ENCODE peak calls at places on chromosomes 6 and 20, in seven cellular contexts. Q is IMR-90, C is adrenal gland, M is heart left ventricle, H is transverse colon, D is sigmoid colon, A is ovary. V is an unnamed sample.
A peak's percentile ranks its signal among the peaks of the same experiment; 100 is the strongest.

GRCh38 chr6:98957440-98957839 is 9.7 kb upstream of the FBXL4 start:
- DNase-seq in Q (peak; percentile 69), C (peak; percentile 48), M (no peak), H (peak; percentile 11), D (no peak), A (no peak), V (peak; percentile 81)

GRCh38 chr6:158703121-158703839 is 53.4 kb downstream of the SYTL3 start:
- DNase-seq in Q (no peak), C (no peak), M (peak; percentile 71), H (no peak), D (peak; percentile 54), A (no peak), V (peak; percentile 90)

GRCh38 chr20:31722388-31723281 is at the start of gene BCL2L1:
- DNase-seq in Q (peak; percentile 82), C (peak; percentile 90), M (peak; percentile 91), H (peak; percentile 85), D (peak; percentile 94), A (peak; percentile 79), V (peak; percentile 87)

GRCh38 chr6:3882865-3883264 is 33.7 kb downstream of the FAM50B start:
- DNase-seq in Q (peak; percentile 72), C (no peak), M (no peak), H (no peak), D (no peak), A (no peak), V (peak; percentile 82)

GRCh38 chr6:82040405-82041221 is 206.9 kb downstream of the IBTK start:
- DNase-seq in Q (peak; percentile 59), C (peak; percentile 40), M (peak; percentile 31), H (no peak), D (no peak), A (peak; percentile 63), V (no peak)

GRCh38 chr6:154738561-154738961 is 5.3 kb downstream of the SCAF8 start:
- DNase-seq in Q (peak; percentile 16), C (no peak), M (no peak), H (no peak), D (no peak), A (no peak), V (no peak)

GRCh38 chr20:56247954-56248782 is at the start of gene MC3R:
- DNase-seq in Q (peak; percentile 30), C (peak; percentile 73), M (peak; percentile 32), H (peak; percentile 38), D (no peak), A (peak; percentile 41), V (no peak)

GRCh38 chr20:33649201-33649631 is 12.9 kb upstream of the C20orf144 start:
- DNase-seq in Q (no peak), C (no peak), M (peak; percentile 56), H (no peak), D (peak; percentile 78), A (peak; percentile 69), V (peak; percentile 88)

GRCh38 chr20:38602185-38602581 is 574 bp downstream of the ARHGAP40 start:
- DNase-seq in Q (no peak), C (no peak), M (no peak), H (no peak), D (no peak), A (no peak), V (no peak)

GRCh38 chr6:3355358-3356055 is 96.8 kb downstream of the PSMG4 start:
- DNase-seq in Q (no peak), C (peak; percentile 75), M (peak; percentile 44), H (peak; percentile 46), D (peak; percentile 80), A (peak; percentile 63), V (peak; percentile 58)

GRCh38 chr6:41504526-41505021 is 41.6 kb upstream of the FOXP4 start:
- DNase-seq in Q (peak; percentile 23), C (no peak), M (no peak), H (no peak), D (no peak), A (peak; percentile 31), V (no peak)

GRCh38 chr20:59123011-59123676 is 40.5 kb upstream of the ZNF831 start:
- DNase-seq in Q (no peak), C (no peak), M (no peak), H (peak; percentile 21), D (no peak), A (no peak), V (no peak)

GRCh38 chr6:21808045-21808470 is 214.5 kb downstream of the SOX4 start:
- DNase-seq in Q (peak; percentile 78), C (peak; percentile 28), M (peak; percentile 49), H (no peak), D (no peak), A (peak; percentile 47), V (peak; percentile 74)

GRCh38 chr20:48212806-48213509 is 427.7 kb upstream of the SULF2 start:
- DNase-seq in Q (no peak), C (no peak), M (no peak), H (no peak), D (no peak), A (no peak), V (no peak)

GRCh38 chr6:139037490-139037889 is 8.9 kb downstream of the ABRACL start:
- DNase-seq in Q (peak; percentile 79), C (no peak), M (no peak), H (no peak), D (no peak), A (no peak), V (no peak)

GRCh38 chr6:56852249-56852606 is 102.7 kb upstream of the BEND6 start:
- DNase-seq in Q (no peak), C (no peak), M (no peak), H (no peak), D (no peak), A (no peak), V (no peak)

GRCh38 chr20:52242237-52243230 is 51.0 kb upstream of the ZFP64 start:
- DNase-seq in Q (peak; percentile 11), C (no peak), M (no peak), H (no peak), D (no peak), A (no peak), V (no peak)

GRCh38 chr6:52984247-52984646 is 10.8 kb downstream of the GSTA4 start:
- DNase-seq in Q (no peak), C (no peak), M (no peak), H (no peak), D (no peak), A (no peak), V (no peak)

GRCh38 chr6:169235286-169235685 is 18.4 kb downstream of the THBS2 start:
- DNase-seq in Q (no peak), C (no peak), M (no peak), H (no peak), D (no peak), A (peak; percentile 14), V (peak; percentile 54)

GRCh38 chr6:32703347-32703746 is 36.9 kb upstream of the HLA-DQB1 start:
- DNase-seq in Q (no peak), C (no peak), M (no peak), H (no peak), D (no peak), A (no peak), V (no peak)

GRCh38 chr6:138897031-138897430 is 91.0 kb downstream of the REPS1 start:
- DNase-seq in Q (peak; percentile 5), C (no peak), M (no peak), H (no peak), D (no peak), A (no peak), V (no peak)

GRCh38 chr20:24442909-24443308 is 26.5 kb upstream of the SYNDIG1 start:
- DNase-seq in Q (no peak), C (no peak), M (no peak), H (no peak), D (no peak), A (no peak), V (peak; percentile 42)

GRCh38 chr6:123570813-123571684 is 65.7 kb downstream of the TRDN start:
- DNase-seq in Q (no peak), C (peak; percentile 22), M (peak; percentile 32), H (no peak), D (no peak), A (no peak), V (no peak)

GRCh38 chr20:61436674-61437279 is 184.7 kb downstream of the CDH4 start:
- DNase-seq in Q (peak; percentile 58), C (no peak), M (no peak), H (no peak), D (no peak), A (no peak), V (no peak)

GRCh38 chr6:128057541-128058335 is 156.9 kb upstream of the THEMIS start:
- DNase-seq in Q (peak; percentile 61), C (no peak), M (no peak), H (no peak), D (no peak), A (no peak), V (no peak)

GRCh38 chr6:34246563-34247391 is 2.0 kb downstream of the SMIM29 start:
- DNase-seq in Q (peak; percentile 46), C (no peak), M (no peak), H (no peak), D (peak; percentile 62), A (no peak), V (no peak)
- TF ChIP-seq POLR2A in Q (peak; percentile 63), C (no peak), M (no peak), H (no peak), D (no peak), A (no peak), V (no peak)

GRCh38 chr6:111052171-111052570 is 35.1 kb upstream of the SLC16A10 start:
- DNase-seq in Q (no peak), C (no peak), M (no peak), H (no peak), D (no peak), A (no peak), V (no peak)
- TF ChIP-seq CTCF in Q (no peak), C (no peak), M (no peak), H (no peak), D (no peak), A (no peak), V (no peak)

GRCh38 chr6:161162722-161163121 is 111.1 kb downstream of the AGPAT4 start:
- DNase-seq in Q (no peak), C (no peak), M (no peak), H (no peak), D (peak; percentile 46), A (no peak), V (no peak)

GRCh38 chr6:161161889-161162624 is 111.8 kb downstream of the AGPAT4 start:
- DNase-seq in Q (peak; percentile 59), C (no peak), M (no peak), H (no peak), D (peak; percentile 62), A (no peak), V (no peak)

GRCh38 chr6:161166176-161166575 is 107.7 kb downstream of the AGPAT4 start:
- DNase-seq in Q (no peak), C (no peak), M (no peak), H (no peak), D (no peak), A (no peak), V (no peak)

GRCh38 chr6:161163466-161164181 is 110.2 kb downstream of the AGPAT4 start:
- DNase-seq in Q (no peak), C (no peak), M (no peak), H (no peak), D (peak; percentile 33), A (no peak), V (no peak)

GRCh38 chr6:161164182-161164625 is 109.7 kb downstream of the AGPAT4 start:
- DNase-seq in Q (no peak), C (no peak), M (no peak), H (no peak), D (peak; percentile 30), A (no peak), V (no peak)
- TF ChIP-seq POLR2A in Q (no peak), C (no peak), M (no peak), H (no peak), D (no peak), A (no peak), V (no peak)

DNA sequence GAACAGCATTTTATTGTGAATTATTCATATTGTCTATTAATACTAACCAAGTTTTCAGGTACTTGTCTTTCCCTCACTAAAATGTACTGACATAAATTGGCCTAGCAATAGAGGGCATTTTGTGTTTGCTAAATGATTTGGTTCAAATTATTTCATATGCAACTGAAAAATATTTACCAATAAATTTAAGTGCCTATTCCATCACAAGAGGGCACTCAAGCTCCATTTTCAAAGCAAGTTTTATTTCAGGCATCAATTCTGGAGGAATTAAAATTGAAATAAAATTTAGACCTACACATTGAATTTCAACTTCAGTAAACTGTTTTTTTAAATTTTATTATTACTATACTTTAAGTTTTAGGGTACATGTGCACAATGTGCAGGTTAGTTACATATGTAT is 114.3 kb upstream of the SYNCRIP start:
- DNase-seq in Q (peak; percentile 44), C (no peak), M (no peak), H (no peak), D (no peak), A (no peak), V (no peak)
- TF ChIP-seq CTCF in Q (peak; percentile 77), C (peak; percentile 57), M (peak; percentile 18), H (peak; percentile 34), D (peak; percentile 35), A (peak; percentile 51), V (no peak)